ENCODE peak calls at places on chromosomes 5 and 9, in eight cellular contexts. H, A, B, R, G, N, Y and I are unnamed samples.
A peak's percentile ranks its signal among the peaks of the same experiment; 100 is the strongest.

GRCh38 chr9:110123364-110124095 is 84.4 kb downstream of the C9orf152 start:
- DNase-seq in N (no peak), B (peak; percentile 81), R (no peak), Y (no peak), H (no peak), G (no peak), A (no peak), I (no peak)

GRCh38 chr9:81608289-81608657 is 81.1 kb downstream of the TLE1 start:
- DNase-seq in B (no peak), H (no peak), N (no peak), G (no peak), A (no peak), Y (no peak), R (no peak), I (no peak)

GRCh38 chr5:79806741-79807140 is 117.1 kb downstream of the CMYA5 start:
- DNase-seq in Y (no peak), N (no peak), A (no peak), H (no peak), B (peak; percentile 16), G (no peak), R (no peak), I (no peak)

GRCh38 chr5:107476783-107477182 is 194.0 kb downstream of the EFNA5 start:
- DNase-seq in A (no peak), G (no peak), R (peak; percentile 72), Y (no peak), B (no peak), H (no peak), N (no peak), I (peak; percentile 76)

GRCh38 chr5:35851282-35851681 is 5.4 kb upstream of the IL7R start:
- DNase-seq in R (no peak), N (no peak), G (no peak), B (peak; percentile 29), H (no peak), Y (no peak), A (no peak), I (no peak)

GRCh38 chr5:106331415-106331814 is 1339.3 kb downstream of the EFNA5 start:
- DNase-seq in G (no peak), B (peak; percentile 96), A (no peak), Y (no peak), N (no peak), R (no peak), H (no peak), I (no peak)

GRCh38 chr5:143002459-143003327 is 232.5 kb downstream of the ARHGAP26 start:
- DNase-seq in N (no peak), H (peak; percentile 6), R (peak; percentile 54), Y (peak; percentile 55), A (peak; percentile 80), B (peak; percentile 96), G (no peak), I (peak; percentile 48)

GRCh38 chr5:137498736-137499505 is at the start of gene SPOCK1:
- DNase-seq in Y (peak; percentile 80), G (peak; percentile 69), A (peak; percentile 71), B (peak; percentile 74), H (peak; percentile 7), N (peak; percentile 73), R (peak; percentile 47), I (peak; percentile 27)

GRCh38 chr9:130220351-130220750 is 45.2 kb upstream of the HMCN2 start:
- DNase-seq in Y (no peak), R (no peak), H (no peak), G (peak; percentile 70), A (no peak), N (no peak), B (peak; percentile 49), I (no peak)

GRCh38 chr5:137836997-137837396 is 30.7 kb upstream of the MYOT start:
- DNase-seq in G (no peak), B (peak; percentile 6), H (no peak), R (peak; percentile 27), A (no peak), N (no peak), Y (no peak), I (no peak)

GRCh38 chr9:118954822-118955221 is 414.4 kb downstream of the BRINP1 start:
- DNase-seq in B (no peak), R (no peak), H (no peak), N (no peak), G (no peak), A (no peak), Y (no peak), I (no peak)

GRCh38 chr9:109010676-109011655 is 2.3 kb downstream of the CTNNAL1 start:
- DNase-seq in Y (peak; percentile 50), N (no peak), R (peak; percentile 86), B (peak; percentile 57), H (peak; percentile 59), G (no peak), A (no peak), I (peak; percentile 70)

GRCh38 chr9:72954431-72955420 is 1.9 kb upstream of the ALDH1A1 start:
- DNase-seq in N (no peak), Y (no peak), G (peak; percentile 47), R (no peak), A (peak; percentile 46), B (peak; percentile 86), H (no peak), I (no peak)

GRCh38 chr9:111902396-111903147 is 6.0 kb downstream of the UGCG start:
- DNase-seq in A (no peak), R (peak; percentile 72), H (no peak), B (no peak), G (no peak), N (no peak), Y (no peak), I (no peak)

DNA sequence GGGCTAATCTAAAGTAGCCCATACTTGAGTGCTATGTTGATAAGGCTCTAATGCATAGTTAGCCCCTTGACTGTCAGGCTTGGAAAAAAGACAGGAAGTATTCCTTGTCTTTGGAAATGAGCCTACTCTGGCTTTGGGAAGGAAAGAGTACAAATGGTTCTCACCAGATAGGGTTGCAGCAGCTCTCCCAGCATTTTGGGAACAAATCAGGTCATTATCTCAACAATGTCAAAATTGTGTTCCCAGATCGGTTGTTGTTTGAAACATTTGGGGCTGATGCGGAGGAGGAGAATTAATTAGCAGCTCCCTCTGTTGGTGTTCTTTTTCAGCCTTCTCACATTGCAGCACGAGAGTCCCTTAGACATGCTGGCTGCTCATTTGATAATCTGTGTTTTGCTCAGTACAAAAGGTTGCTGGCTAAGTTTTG is 294.7 kb upstream of the DMRT1 start:
- DNase-seq in N (no peak), G (peak; percentile 34), B (no peak), A (no peak), H (no peak), R (peak; percentile 37), Y (no peak), I (peak; percentile 10)
- H3K4me3 ChIP-seq in N (no peak overlapping the region), G (no peak overlapping the region), B (no peak overlapping the region), A (no peak overlapping the region), H (no peak overlapping the region), R (no peak overlapping the region), Y (no peak overlapping the region), I (no peak overlapping the region)

DNA sequence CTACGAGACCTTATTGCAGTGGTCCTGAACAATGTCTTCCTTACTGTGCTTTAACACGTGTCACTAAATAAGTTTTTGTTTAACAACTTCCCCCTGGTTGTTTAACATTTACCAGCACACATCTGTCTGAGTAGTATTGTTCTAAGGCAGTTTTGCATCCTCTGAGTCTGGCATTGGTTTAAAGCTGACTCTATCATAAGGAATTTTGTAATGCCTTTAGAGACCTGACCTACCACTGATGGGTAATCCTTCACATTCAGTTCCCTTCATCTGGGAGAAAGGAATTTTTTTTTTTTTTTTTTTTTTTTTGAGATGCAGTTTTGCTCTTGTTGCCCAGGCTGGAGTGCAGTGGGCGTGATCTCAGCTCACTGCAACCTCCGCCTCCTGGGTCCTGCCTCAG is 20.0 kb upstream of the PCAT7 start:
- DNase-seq in H (no peak), G (no peak), A (no peak), N (no peak), Y (no peak), B (peak; percentile 36), R (no peak), I (no peak)
- H3K4me3 ChIP-seq in H (no peak overlapping the region), G (no peak overlapping the region), A (no peak overlapping the region), N (no peak overlapping the region), Y (no peak overlapping the region), B (no peak overlapping the region), R (no peak overlapping the region), I (no peak overlapping the region)

GRCh38 chr5:5340206-5340729 is 82.2 kb upstream of the ICE1 start:
- DNase-seq in G (peak; percentile 87), A (peak; percentile 68), R (peak; percentile 60), H (no peak), Y (peak; percentile 87), N (no peak), B (peak; percentile 95), I (no peak)

GRCh38 chr5:5341531-5342292 is 80.8 kb upstream of the ICE1 start:
- DNase-seq in Y (no peak), N (no peak), H (no peak), B (peak; percentile 63), A (no peak), G (no peak), R (peak; percentile 17), I (no peak)

GRCh38 chr5:5342784-5343183 is 79.7 kb upstream of the ICE1 start:
- DNase-seq in G (no peak), N (no peak), B (peak; percentile 43), A (no peak), H (no peak), Y (no peak), R (peak; percentile 18), I (no peak)

GRCh38 chr5:5335708-5336211 is 86.7 kb upstream of the ICE1 start:
- DNase-seq in Y (peak; percentile 46), N (no peak), R (peak; percentile 59), H (no peak), B (peak; percentile 54), A (no peak), G (no peak), I (no peak)

GRCh38 chr5:5339257-5339656 is 83.2 kb upstream of the ICE1 start:
- DNase-seq in A (no peak), R (no peak), B (no peak), Y (no peak), G (no peak), N (no peak), H (no peak), I (no peak)
- H3K4me3 ChIP-seq in A (no peak overlapping the region), R (no peak overlapping the region), B (no peak overlapping the region), Y (no peak overlapping the region), G (no peak overlapping the region), N (no peak overlapping the region), H (no peak overlapping the region), I (no peak overlapping the region)

DNA sequence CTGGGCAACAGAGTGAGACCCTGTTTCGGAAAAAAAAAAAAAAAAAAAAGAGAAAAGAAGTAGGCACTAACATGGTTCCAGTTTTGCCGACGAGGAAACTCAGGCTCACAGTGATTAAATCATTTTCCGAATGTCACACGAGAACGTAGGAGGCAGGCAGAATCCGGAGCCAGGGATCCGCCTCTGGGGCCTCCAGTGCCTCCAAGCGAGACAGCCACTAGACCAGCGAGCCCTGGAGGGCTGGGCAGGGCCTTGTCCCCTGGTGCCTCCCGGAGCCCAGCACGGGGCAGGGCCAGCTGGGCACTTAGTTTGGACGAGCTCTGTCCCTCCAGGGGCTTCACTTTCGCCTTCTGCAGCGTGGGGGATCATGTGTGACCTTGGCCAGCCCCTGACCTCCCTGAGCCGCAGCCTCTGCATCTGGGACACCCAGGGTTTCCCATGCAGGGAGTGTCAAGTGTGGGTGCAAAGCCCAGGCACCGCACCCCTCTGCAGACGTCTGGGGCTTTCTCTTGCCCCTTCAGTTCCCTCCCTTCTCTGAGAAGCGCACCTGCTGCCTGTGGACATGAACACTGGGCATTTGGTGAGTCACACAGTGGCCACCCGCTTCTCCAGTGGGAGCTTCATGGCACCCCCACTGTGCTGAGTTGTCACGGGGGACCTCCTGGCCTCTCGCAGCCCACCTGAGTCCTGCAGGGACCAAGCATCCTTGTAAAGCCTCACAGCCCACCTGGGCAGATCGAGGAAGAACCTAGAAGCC is 80.3 kb downstream of the RXRA start:
- DNase-seq in H (no peak), A (no peak), Y (peak; percentile 64), G (no peak), R (no peak), N (no peak), B (peak; percentile 44), I (no peak)
- H3K4me3 ChIP-seq in H (peak overlapping the region; percentile 52), A (peak overlapping the region; percentile 29), Y (peak overlapping the region; percentile 33), G (no peak overlapping the region), R (no peak overlapping the region), N (peak overlapping the region; percentile 42), B (peak overlapping the region; percentile 43), I (peak overlapping the region; percentile 58)

GRCh38 chr9:122374885-122375420 is 4.1 kb downstream of the PTGS1 start:
- DNase-seq in B (peak; percentile 79), Y (no peak), N (no peak), A (peak; percentile 62), H (no peak), R (peak; percentile 51), G (peak; percentile 72), I (no peak)
- H3K4me3 ChIP-seq in B (peak overlapping the region; percentile 12), Y (no peak overlapping the region), N (no peak overlapping the region), A (no peak overlapping the region), H (no peak overlapping the region), R (no peak overlapping the region), G (no peak overlapping the region), I (no peak overlapping the region)